ENCODE peak calls at places on chromosomes 13 and 19, in four cellular contexts. B is HFF-Myc, C is cardiac fibroblast, R is GM20000. V is an unnamed sample.

GRCh38 chr19:7595466-7596133 is at the start of gene CAMSAP3:
- DNase-seq in B (peak), R (peak), C (no peak), V (no peak)

GRCh38 chr13:90360785-90361184 is 986.7 kb upstream of the MIR17HG start:
- DNase-seq in R (no peak), C (no peak), B (no peak), V (no peak)

GRCh38 chr13:45256254-45256653 is 55.4 kb upstream of the KCTD4 start:
- DNase-seq in R (no peak), C (no peak), B (no peak), V (no peak)

GRCh38 chr19:30431591-30431990 is 59.4 kb downstream of the ZNF536 start:
- DNase-seq in B (no peak), R (no peak), C (no peak), V (no peak)

GRCh38 chr13:101988140-101988539 is 413.7 kb downstream of the FGF14 start:
- DNase-seq in R (no peak), C (no peak), B (no peak), V (no peak)

GRCh38 chr13:81957121-81957520 is 1616.2 kb upstream of the SPRY2 start:
- DNase-seq in C (no peak), B (no peak), R (no peak), V (no peak)

GRCh38 chr13:57925250-57925649 is 293.7 kb downstream of the PCDH17 start:
- DNase-seq in R (no peak), C (no peak), B (no peak), V (no peak)

GRCh38 chr19:10419646-10420443 is 493 bp upstream of the PDE4A start:
- DNase-seq in R (peak), B (peak), C (peak), V (no peak)

GRCh38 chr13:42762917-42763316 is 18.5 kb upstream of the FAM216B start:
- DNase-seq in C (peak), R (no peak), B (peak), V (peak)

GRCh38 chr13:67438465-67438864 is 208.3 kb upstream of the PCDH9 start:
- DNase-seq in C (no peak), R (no peak), B (no peak), V (no peak)
- TF ChIP-seq CTCF in C (no peak), R (no peak), B (no peak), V (no peak)

GRCh38 chr19:1684573-1684912 is 32.1 kb upstream of the TCF3 start:
- DNase-seq in C (no peak), R (no peak), B (no peak), V (no peak)

GRCh38 chr19:1685046-1685445 is 32.6 kb upstream of the TCF3 start:
- DNase-seq in C (no peak), R (no peak), B (no peak), V (no peak)

GRCh38 chr19:1680976-1681375 is 28.6 kb upstream of the TCF3 start:
- DNase-seq in C (no peak), B (no peak), R (no peak), V (no peak)

GRCh38 chr19:1678073-1678472 is 25.7 kb upstream of the TCF3 start:
- DNase-seq in R (no peak), C (no peak), B (no peak), V (no peak)

DNA sequence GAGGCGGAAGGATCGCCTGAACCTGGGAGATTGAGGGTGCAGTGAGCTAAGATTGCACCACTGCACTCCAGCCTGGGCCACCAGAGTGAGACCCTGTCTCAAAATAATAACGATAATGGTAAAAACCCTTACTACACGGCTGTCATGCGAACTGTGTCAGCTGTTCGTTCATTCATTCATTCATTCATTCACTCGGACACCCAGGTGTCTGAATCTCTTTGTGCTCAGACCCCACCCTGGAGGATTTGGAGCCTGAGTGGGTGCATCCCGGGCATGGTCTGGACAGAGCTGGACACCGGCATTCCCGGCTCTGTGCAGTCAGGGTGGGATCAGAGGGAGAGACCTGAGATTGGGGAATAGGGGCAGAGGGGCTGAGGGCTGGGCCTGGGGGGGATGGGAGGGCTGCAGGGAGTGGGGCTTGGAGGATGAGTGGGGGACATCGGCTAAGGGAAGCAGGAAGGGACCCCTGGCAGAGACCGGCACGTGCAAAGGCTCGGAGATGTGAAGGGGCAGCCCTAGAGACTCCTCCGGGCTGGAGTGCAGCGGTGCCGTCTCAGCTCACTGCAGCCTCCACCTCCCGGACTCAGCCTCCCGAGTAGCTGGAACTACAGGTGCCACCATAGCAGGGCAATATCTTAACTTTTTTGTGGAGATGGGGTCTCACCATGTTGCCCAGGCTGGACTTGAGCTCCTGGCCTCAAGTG is 31.6 kb upstream of the TCF3 start:
- DNase-seq in C (no peak), R (no peak), B (no peak), V (no peak)
- TF ChIP-seq CTCF in C (no peak), R (no peak), B (no peak), V (no peak)

GRCh38 chr19:27971869-27972268 is 1241.1 kb downstream of the UQCRFS1 start:
- DNase-seq in B (no peak), R (no peak), C (no peak), V (no peak)

GRCh38 chr19:27972291-27973040 is 1240.5 kb downstream of the UQCRFS1 start:
- DNase-seq in C (peak), R (no peak), B (no peak), V (peak)

GRCh38 chr19:27975419-27976005 is 1237.4 kb downstream of the UQCRFS1 start:
- DNase-seq in C (no peak), B (no peak), R (no peak), V (no peak)

GRCh38 chr19:27971071-27971470 is 1241.9 kb downstream of the UQCRFS1 start:
- DNase-seq in B (no peak), R (no peak), C (peak), V (peak)

DNA sequence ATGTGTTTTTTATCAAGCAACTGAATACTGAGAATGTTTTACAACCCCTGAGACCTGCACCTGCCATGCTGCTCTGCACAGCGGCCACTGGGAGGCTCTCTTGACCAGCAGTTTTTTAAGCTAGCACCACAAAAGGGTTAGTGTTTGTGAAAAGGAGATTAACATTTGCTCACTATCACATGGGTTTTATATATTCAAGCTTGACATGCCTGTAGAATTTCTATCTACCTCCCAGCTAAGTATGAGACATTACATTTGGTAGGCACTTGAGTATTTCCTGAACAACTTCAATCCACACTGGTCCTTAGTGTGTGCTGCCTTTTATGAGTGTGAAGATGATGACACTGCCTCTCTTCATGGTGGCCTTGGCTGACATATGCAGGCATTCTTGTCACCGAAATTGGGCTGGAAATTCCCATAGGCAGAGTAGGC is 1238.9 kb downstream of the UQCRFS1 start:
- DNase-seq in C (peak), B (no peak), R (peak), V (no peak)
- TF ChIP-seq CTCF in C (peak), B (peak), R (peak), V (peak)

GRCh38 chr13:50170447-50171037 is 155.3 kb downstream of the KCNRG start:
- DNase-seq in C (peak), R (no peak), B (no peak), V (no peak)

GRCh38 chr13:50167967-50168366 is 152.7 kb downstream of the KCNRG start:
- DNase-seq in C (no peak), B (no peak), R (no peak), V (no peak)

GRCh38 chr13:50171585-50172282 is 156.5 kb downstream of the KCNRG start:
- DNase-seq in R (no peak), C (no peak), B (no peak), V (no peak)

GRCh38 chr13:50168803-50169202 is 153.6 kb downstream of the KCNRG start:
- DNase-seq in C (no peak), B (no peak), R (no peak), V (peak)

DNA sequence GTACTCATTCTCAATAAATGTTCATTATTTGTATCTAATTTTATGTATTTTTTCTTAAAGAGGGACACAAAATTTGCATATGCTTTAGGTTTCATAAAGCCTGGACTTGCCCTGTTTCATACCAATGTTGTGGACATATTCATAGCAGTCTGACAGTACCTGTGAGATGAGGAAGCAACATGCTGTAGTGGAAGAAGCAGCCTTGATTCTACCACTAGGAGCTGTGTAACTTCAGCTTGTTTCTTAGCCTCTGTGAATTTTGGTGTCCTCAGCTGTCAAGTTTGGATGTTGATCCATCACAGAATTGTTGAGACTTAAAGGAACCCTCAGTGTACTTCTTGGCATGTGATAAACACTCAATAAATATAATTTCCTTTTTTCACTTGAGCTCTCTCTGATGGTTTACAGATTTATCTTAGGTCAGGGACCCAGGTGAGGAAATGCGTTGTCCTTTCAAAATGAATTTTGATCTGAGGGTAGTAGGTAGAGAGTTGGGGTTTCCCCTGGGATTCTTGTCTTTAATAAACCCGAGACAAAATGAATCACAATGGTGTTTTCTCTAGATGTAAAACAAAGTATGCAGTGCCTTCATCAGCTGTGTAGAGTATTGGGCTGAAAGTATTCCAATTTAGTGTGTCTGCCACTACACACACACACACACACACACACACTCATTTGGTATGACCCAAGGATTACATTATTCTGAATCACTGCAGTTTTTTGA is 152.1 kb downstream of the KCNRG start:
- DNase-seq in R (peak), C (no peak), B (no peak), V (no peak)
- TF ChIP-seq CTCF in R (no peak), C (no peak), B (no peak), V (no peak)

GRCh38 chr13:62933809-62934208 is 1518.2 kb upstream of the PCDH20 start:
- DNase-seq in C (no peak), B (no peak), R (no peak), V (no peak)

GRCh38 chr13:62931901-62932883 is 1516.5 kb upstream of the PCDH20 start:
- DNase-seq in B (no peak), C (peak), R (no peak), V (no peak)
- TF ChIP-seq CTCF in B (no peak), C (no peak), R (no peak), V (no peak)

DNA sequence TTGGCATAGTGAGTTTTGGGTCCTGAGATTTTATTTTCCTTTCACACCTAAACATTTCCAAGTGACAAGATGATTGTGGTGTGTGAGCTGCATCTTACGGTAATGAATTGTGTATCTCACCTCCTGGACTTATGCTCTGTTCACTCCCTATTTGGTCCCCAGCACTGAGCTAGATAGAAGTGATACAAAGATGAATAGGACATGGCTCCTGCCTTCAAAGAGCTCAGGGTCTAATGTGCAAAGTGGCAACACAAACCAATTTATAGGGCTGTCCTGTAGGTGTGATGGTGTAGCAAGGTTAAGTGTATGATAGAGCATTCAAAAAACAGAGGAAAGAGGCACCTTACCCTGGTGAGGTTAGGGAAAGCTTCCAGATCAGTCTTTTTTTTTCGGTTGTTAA is 17.6 kb upstream of the TNFRSF19 start:
- DNase-seq in B (no peak), R (no peak), C (no peak), V (no peak)
- TF ChIP-seq CTCF in B (no peak), R (no peak), C (no peak), V (no peak)

GRCh38 chr13:104831823-104832222 is 1703.6 kb downstream of the EFNB2 start:
- DNase-seq in R (no peak), B (no peak), C (no peak), V (no peak)
- TF ChIP-seq CTCF in R (no peak), B (no peak), C (no peak), V (no peak)

DNA sequence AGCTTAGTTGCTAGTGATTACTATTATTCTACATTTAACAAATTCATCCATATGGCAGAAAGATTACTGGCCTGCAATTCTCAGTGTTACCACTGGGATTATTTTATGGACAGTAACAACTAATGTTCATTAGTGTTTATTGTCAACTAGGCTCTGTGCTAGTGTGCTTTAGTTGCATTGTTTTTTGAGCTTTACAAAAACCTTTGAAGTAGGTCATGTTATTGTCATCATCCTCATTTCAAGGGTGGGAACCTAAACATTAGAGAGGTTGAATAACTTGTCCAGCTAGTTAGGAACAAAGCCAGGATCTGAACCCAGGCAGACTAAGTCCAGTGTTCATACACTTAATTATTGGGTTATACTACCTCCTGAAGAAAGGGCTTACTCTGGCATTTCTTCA is 27.8 kb upstream of the TDRD3 start:
- DNase-seq in R (no peak), C (peak), B (no peak), V (no peak)
- TF ChIP-seq CTCF in R (no peak), C (peak), B (peak), V (peak)

GRCh38 chr19:5957132-5957531 is 20.8 kb downstream of the RANBP3 start:
- DNase-seq in C (no peak), B (no peak), R (no peak), V (no peak)

GRCh38 chr19:5960005-5961001 is 17.6 kb downstream of the RANBP3 start:
- DNase-seq in R (no peak), B (no peak), C (no peak), V (no peak)

GRCh38 chr19:5958074-5958850 is 19.7 kb downstream of the RANBP3 start:
- DNase-seq in C (no peak), R (no peak), B (no peak), V (no peak)

GRCh38 chr19:5958851-5959122 is 19.2 kb downstream of the RANBP3 start:
- DNase-seq in B (no peak), C (no peak), R (no peak), V (no peak)

GRCh38 chr19:5959260-5960004 is 18.5 kb downstream of the RANBP3 start:
- DNase-seq in B (no peak), R (no peak), C (no peak), V (no peak)
- TF ChIP-seq CTCF in B (no peak), R (no peak), C (no peak), V (no peak)

V was measured in foreskin keratinocyte.